ENCODE peak calls at places on chromosomes 3 and 15, in ten cellular contexts. H is fibroblast of lung, P is heart left ventricle, W is OCI-LY7, V is colonic mucosa, Q is stomach, B is osteoblast, C is sigmoid colon, T is cardiac muscle cell, N is endothelial cell of umbilical vein. X is an unnamed sample. For H3K4me1, the result is how much of the 10 kb centered on the place peaks cover.

GRCh38 chr15:43991235-43991634 is 164.4 kb downstream of the WDR76 start:
- DNase-seq in H (no peak), P (no peak), W (no peak), V (no peak), Q (no peak), B (no peak), C (no peak), T (no peak), N (no peak), X (no peak)

GRCh38 chr3:4571690-4572334 is 78.7 kb downstream of the ITPR1 start:
- DNase-seq in H (no peak), P (no peak), W (peak), V (no peak), Q (no peak), B (no peak), C (no peak), T (peak), N (peak), X (no peak)

GRCh38 chr3:114154321-114154821 is 24.5 kb downstream of the DRD3 start:
- DNase-seq in H (no peak), P (no peak), W (no peak), V (no peak), Q (no peak), B (no peak), C (no peak), T (no peak), N (no peak), X (no peak)

GRCh38 chr3:101643861-101644613 is 32.9 kb downstream of the ZBTB11 start:
- DNase-seq in H (peak), P (no peak), W (no peak), V (no peak), Q (no peak), B (no peak), C (no peak), T (peak), N (peak), X (no peak)

GRCh38 chr15:85412956-85413854 is 32.8 kb downstream of the AKAP13 start:
- DNase-seq in H (peak), P (peak), W (peak), V (peak), Q (peak), B (peak), C (peak), T (peak), N (peak), X (peak)

GRCh38 chr3:66554178-66554577 is 53.4 kb upstream of the LRIG1 start:
- DNase-seq in H (peak), P (no peak), W (peak), V (no peak), Q (no peak), B (no peak), C (no peak), T (peak), N (peak), X (no peak)

GRCh38 chr15:65655026-65655425 is 33.3 kb downstream of the SLC24A1 start:
- DNase-seq in H (no peak), P (no peak), W (no peak), V (no peak), Q (no peak), B (no peak), C (no peak), T (peak), N (no peak), X (no peak)

GRCh38 chr15:28123408-28124023 is 24.4 kb upstream of the OCA2 start:
- DNase-seq in H (peak), P (peak), W (peak), V (peak), Q (peak), B (peak), C (no peak), T (peak), N (peak), X (peak)

GRCh38 chr3:20056727-20057611 is 16.7 kb downstream of the KAT2B start:
- DNase-seq in H (peak), P (no peak), W (no peak), V (no peak), Q (no peak), B (peak), C (no peak), T (peak), N (peak), X (peak)

GRCh38 chr3:168659015-168659414 is 563.3 kb upstream of the GOLIM4 start:
- DNase-seq in H (no peak), P (no peak), W (no peak), V (no peak), Q (no peak), B (no peak), C (no peak), T (no peak), N (no peak), X (no peak)

GRCh38 chr3:99549918-99550603 is 88.3 kb upstream of the COL8A1 start:
- DNase-seq in H (peak), P (no peak), W (no peak), V (no peak), Q (no peak), B (no peak), C (no peak), T (peak), N (peak), X (no peak)

GRCh38 chr15:72117448-72117697 is 577 bp downstream of the MYO9A start:
- DNase-seq in H (peak), P (peak), W (peak), V (peak), Q (peak), B (peak), C (peak), T (peak), N (no peak), X (peak)

GRCh38 chr15:100093211-100094126 is 248.3 kb downstream of the ADAMTS17 start:
- DNase-seq in H (peak), P (no peak), W (no peak), V (no peak), Q (no peak), B (no peak), C (peak), T (peak), N (no peak), X (no peak)

GRCh38 chr15:91294795-91295194 is 194.7 kb downstream of the SV2B start:
- DNase-seq in H (no peak), P (no peak), W (no peak), V (no peak), Q (no peak), B (no peak), C (no peak), T (no peak), N (no peak), X (no peak)

GRCh38 chr3:29973763-29974162 is 632.6 kb upstream of the TGFBR2 start:
- DNase-seq in H (no peak), P (no peak), W (no peak), V (no peak), Q (no peak), B (no peak), C (no peak), T (no peak), N (no peak), X (no peak)

GRCh38 chr3:45034612-45035252 is 8.6 kb downstream of the CLEC3B start:
- DNase-seq in H (no peak), P (peak), W (peak), V (peak), Q (peak), B (peak), C (peak), T (no peak), N (no peak), X (no peak)

GRCh38 chr3:180563411-180563810 is 38.6 kb upstream of the TTC14 start:
- DNase-seq in H (no peak), P (no peak), W (no peak), V (no peak), Q (no peak), B (no peak), C (no peak), T (no peak), N (no peak), X (no peak)

GRCh38 chr15:95839367-95839782 is 491.1 kb upstream of the NR2F2 start:
- DNase-seq in H (no peak), P (no peak), W (no peak), V (no peak), Q (no peak), B (no peak), C (no peak), T (peak), N (peak), X (no peak)

GRCh38 chr15:76058714-76059319 is 968 bp upstream of the TMEM266 start:
- DNase-seq in H (peak), P (no peak), W (no peak), V (peak), Q (no peak), B (no peak), C (no peak), T (peak), N (no peak), X (no peak)

GRCh38 chr3:10334461-10334860 is 13.5 kb upstream of the SEC13 start:
- DNase-seq in H (no peak), P (no peak), W (no peak), V (no peak), Q (no peak), B (peak), C (no peak), T (peak), N (no peak), X (no peak)

GRCh38 chr15:75570119-75570518 is 9.0 kb downstream of the PTPN9 start:
- DNase-seq in H (no peak), P (no peak), W (no peak), V (no peak), Q (no peak), B (no peak), C (no peak), T (no peak), N (no peak), X (no peak)

GRCh38 chr3:930866-931265 is 162.0 kb upstream of the CNTN6 start:
- DNase-seq in H (no peak), P (no peak), W (no peak), V (no peak), Q (no peak), B (no peak), C (no peak), T (no peak), N (no peak), X (no peak)
- TF ChIP-seq CTCF in H (no peak), P (no peak), W (no peak), V (no peak), Q (no peak), B (no peak), C (no peak), T (no peak), N (no peak), X (no peak)

DNA sequence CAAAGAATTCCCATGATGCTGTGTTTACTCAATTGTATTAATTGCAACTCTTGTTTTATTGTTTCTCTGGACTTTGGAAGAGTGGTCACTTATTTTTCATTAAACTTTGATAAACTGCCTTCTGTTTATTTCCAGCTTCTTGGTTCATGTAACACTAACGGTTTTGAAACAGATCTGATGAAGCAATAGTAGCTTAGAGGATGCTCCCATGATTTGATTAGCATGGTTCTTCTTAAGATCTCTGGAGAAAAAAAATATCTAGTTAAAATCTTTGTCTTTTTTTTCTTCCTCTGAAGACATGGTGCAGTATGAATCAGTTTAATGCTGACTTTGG is 90.1 kb downstream of the FNDC3B start:
- DNase-seq in H (no peak), P (no peak), W (no peak), V (no peak), Q (no peak), B (peak), C (no peak), T (no peak), N (no peak), X (no peak)
- H3K4me1 ChIP-seq in H (under half), P (half or more), W (under half), V (under half), Q (under half), B (half or more), C (under half), T (under half), N (half or more), X (under half)

GRCh38 chr3:190120161-190121060 is at the start of gene P3H2:
- DNase-seq in H (peak), P (peak), W (no peak), V (peak), Q (peak), B (peak), C (peak), T (peak), N (peak), X (peak)

GRCh38 chr3:190121061-190121765 is 516 bp upstream of the P3H2 start:
- DNase-seq in H (no peak), P (no peak), W (no peak), V (no peak), Q (no peak), B (no peak), C (peak), T (no peak), N (no peak), X (no peak)

GRCh38 chr3:190119734-190120133 is 963 bp downstream of the P3H2 start:
- DNase-seq in H (no peak), P (no peak), W (no peak), V (no peak), Q (no peak), B (peak), C (no peak), T (no peak), N (no peak), X (no peak)

GRCh38 chr3:190117995-190118394 is 2.7 kb downstream of the P3H2 start:
- DNase-seq in H (no peak), P (no peak), W (no peak), V (no peak), Q (no peak), B (no peak), C (no peak), T (peak), N (peak), X (no peak)

DNA sequence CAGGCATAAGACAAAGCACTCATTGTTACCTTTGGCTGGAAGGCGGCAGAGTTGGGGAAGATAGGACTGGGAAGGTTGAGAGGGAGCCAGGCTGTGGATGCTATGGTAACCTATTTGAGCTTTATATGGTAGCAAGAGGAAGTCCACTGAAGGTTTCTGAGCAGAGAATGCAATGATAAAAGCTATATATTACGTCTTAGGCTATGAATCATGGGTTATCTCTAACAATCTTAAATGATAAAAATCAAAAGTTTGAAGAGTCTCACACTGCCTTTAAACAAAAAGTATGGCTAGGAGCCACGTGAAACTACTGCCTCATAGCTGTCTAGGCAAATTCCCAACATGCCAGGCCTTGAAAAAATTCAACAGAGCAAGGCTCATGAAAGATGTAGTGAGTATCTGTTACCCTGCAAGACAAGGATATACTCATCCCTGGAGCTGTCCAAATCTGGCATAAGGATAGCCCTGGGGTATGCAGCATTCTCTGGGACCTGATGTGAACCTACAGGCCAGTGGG is 4.1 kb downstream of the P3H2 start:
- DNase-seq in H (no peak), P (no peak), W (no peak), V (no peak), Q (no peak), B (peak), C (no peak), T (peak), N (no peak), X (peak)
- TF ChIP-seq CTCF in H (no peak), P (no peak), W (no peak), V (no peak), Q (no peak), B (no peak), C (no peak), T (no peak), N (no peak), X (no peak)

DNA sequence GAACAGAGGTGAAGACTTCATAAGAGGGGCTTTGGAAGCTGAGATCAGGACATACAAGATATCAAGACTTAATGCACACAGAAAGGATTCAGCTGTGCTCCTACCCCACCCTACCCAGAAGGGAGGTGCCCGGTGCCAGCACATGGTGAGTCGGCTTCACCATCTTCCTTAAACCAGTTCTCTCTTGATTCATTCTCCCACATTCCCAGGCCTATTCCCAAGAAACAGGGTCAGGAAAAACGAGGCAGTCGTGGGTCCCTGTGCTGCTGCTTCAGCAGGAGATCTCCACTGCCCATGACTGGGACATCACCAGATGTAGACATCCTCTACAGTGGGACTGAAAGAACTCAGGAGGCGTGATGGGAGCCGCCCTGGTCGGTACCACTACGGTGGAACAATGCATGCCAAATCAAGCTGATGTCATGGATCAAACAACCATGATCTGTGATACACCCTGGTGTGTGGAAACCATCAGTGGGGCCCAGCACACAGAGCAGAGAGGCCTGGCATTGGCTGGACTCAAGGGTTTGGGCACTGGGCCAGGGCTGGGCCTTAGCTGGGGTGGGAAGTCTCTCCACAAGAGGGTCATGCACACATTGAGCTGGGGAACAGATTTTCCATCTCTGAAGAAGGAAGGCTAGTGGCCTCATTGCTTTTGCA is 41.9 kb downstream of the CCDC12 start:
- DNase-seq in H (peak), P (peak), W (no peak), V (no peak), Q (no peak), B (peak), C (peak), T (peak), N (peak), X (no peak)
- H3K4me1 ChIP-seq in H (half or more), P (half or more), W (half or more), V (under half), Q (half or more), B (half or more), C (half or more), T (half or more), N (half or more), X (under half)

GRCh38 chr3:188296761-188297689 is 143.1 kb downstream of the LPP start:
- DNase-seq in H (peak), P (no peak), W (peak), V (peak), Q (no peak), B (peak), C (no peak), T (peak), N (peak), X (no peak)

GRCh38 chr3:188294113-188294512 is 140.2 kb downstream of the LPP start:
- DNase-seq in H (peak), P (no peak), W (no peak), V (no peak), Q (no peak), B (peak), C (no peak), T (no peak), N (no peak), X (no peak)

GRCh38 chr3:188295876-188296275 is 141.9 kb downstream of the LPP start:
- DNase-seq in H (no peak), P (no peak), W (no peak), V (no peak), Q (no peak), B (no peak), C (no peak), T (no peak), N (no peak), X (no peak)

GRCh38 chr3:188294823-188295487 is 141.0 kb downstream of the LPP start:
- DNase-seq in H (peak), P (no peak), W (no peak), V (peak), Q (peak), B (peak), C (no peak), T (peak), N (peak), X (peak)

DNA sequence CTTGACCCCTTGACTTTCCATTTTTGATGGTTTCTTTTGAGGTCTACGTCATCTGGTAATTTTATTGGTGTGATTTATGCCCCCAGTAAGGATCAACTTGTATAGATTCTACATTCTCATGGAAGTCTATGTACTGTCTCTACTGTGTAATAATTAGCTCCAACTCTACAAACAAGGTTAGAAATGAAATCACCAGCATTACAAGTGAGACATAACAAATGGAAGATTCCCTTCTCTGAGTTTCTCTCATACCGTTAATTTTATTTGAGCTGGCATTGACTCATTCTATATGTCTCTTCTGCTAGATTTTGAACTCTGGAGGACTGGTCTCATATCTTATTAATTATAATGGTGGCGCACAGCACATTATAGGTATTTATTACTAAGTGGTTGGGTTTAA is 138.9 kb downstream of the LPP start:
- DNase-seq in H (no peak), P (no peak), W (no peak), V (no peak), Q (no peak), B (no peak), C (no peak), T (no peak), N (no peak), X (no peak)
- TF ChIP-seq CTCF in H (no peak), P (no peak), W (no peak), V (no peak), Q (no peak), B (no peak), C (no peak), T (no peak), N (no peak), X (no peak)

GRCh38 chr3:178485756-178486155 is 50.5 kb upstream of the KCNMB2 start:
- DNase-seq in H (peak), P (no peak), W (no peak), V (no peak), Q (no peak), B (no peak), C (no peak), T (peak), N (no peak), X (no peak)
- H3K4me1 ChIP-seq in H (under half), P (under half), W (under half), V (under half), Q (under half), B (under half), C (under half), T (under half), N (under half), X (under half)

DNA sequence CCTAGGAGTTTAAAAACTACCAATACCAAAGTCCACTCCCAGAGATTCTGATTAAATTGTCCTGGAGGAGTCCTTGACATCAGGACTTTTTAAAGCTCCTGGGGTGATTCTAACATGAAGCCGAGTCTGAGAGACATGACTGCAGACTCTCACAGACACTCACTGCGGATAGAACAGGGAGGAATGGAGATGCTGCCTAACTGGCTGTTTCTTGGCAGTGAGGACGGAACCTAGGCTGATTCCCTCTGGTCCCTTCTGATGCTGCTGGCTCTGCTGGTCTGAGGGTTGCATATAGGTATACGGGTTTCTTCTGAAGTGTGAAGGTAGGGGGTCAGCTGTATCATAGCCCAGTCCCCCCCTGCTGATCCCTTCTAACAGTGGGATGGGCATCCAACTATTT is 1.3 kb upstream of the HRG start:
- DNase-seq in H (no peak), P (no peak), W (no peak), V (no peak), Q (no peak), B (no peak), C (no peak), T (no peak), N (no peak), X (no peak)
- TF ChIP-seq CTCF in H (no peak), P (no peak), W (no peak), V (no peak), Q (no peak), B (no peak), C (no peak), T (no peak), N (no peak), X (no peak)

DNA sequence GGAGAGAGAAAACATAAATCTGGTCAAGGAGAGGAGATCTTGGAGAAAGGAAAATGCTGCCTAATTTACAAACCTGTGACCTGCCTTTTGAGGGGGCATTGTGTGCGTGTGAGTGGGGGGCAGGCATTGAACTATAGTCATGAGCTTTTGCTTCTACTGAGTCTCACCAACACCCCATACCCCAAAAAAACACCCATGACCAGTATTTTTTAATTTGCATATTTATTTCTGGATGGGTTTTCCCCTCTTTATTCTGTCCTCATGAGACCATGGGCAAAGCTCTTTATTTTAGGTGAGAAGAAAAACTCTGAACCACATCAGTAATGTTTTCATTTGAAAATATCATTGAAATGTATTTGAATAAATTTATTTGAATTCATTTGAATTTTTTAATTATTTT is 20.6 kb downstream of the CD80 start:
- DNase-seq in H (no peak), P (no peak), W (no peak), V (no peak), Q (no peak), B (no peak), C (no peak), T (no peak), N (no peak), X (no peak)
- H3K4me1 ChIP-seq in H (under half), P (under half), W (under half), V (under half), Q (under half), B (under half), C (under half), T (under half), N (under half), X (under half)